ENCODE peak calls at places on chromosomes 4 and X, in four cellular contexts. G is cardiac muscle cell, I is iPS DF 6.9, H is IMR-90. D is an unnamed sample.
A peak's percentile ranks its signal among the peaks of the same experiment; 100 is the strongest.

GRCh38 chr4:117654064-117654463 is 380.2 kb upstream of the NDST3 start:
- DNase-seq in G (no peak), I (no peak), H (no peak), D (no peak)

GRCh38 chrX:143306991-143307965 is 210.0 kb downstream of the SPANXN3 start:
- DNase-seq in I (no peak), G (no peak), H (no peak), D (no peak)

GRCh38 chrX:132119283-132119682 is 8.5 kb downstream of the FRMD7 start:
- DNase-seq in G (no peak), I (no peak), H (no peak), D (no peak)

GRCh38 chr4:40055379-40055872 is 1.2 kb upstream of the N4BP2 start:
- DNase-seq in I (no peak), G (peak; percentile 0), H (no peak), D (no peak)

GRCh38 chrX:13899607-13900006 is 82.7 kb upstream of the GPM6B start:
- DNase-seq in G (no peak), I (no peak), H (peak; percentile 97), D (no peak)

GRCh38 chrX:4932790-4933189 is 1219.3 kb upstream of the PRKX start:
- DNase-seq in H (no peak), G (no peak), I (no peak), D (no peak)

GRCh38 chrX:126237524-126237923 is 71.4 kb upstream of the DCAF12L2 start:
- DNase-seq in G (no peak), H (no peak), I (no peak), D (peak; percentile 1)

GRCh38 chrX:45623266-45623665 is 422.6 kb upstream of the DIPK2B start:
- DNase-seq in I (no peak), H (peak; percentile 91), G (no peak), D (no peak)

GRCh38 chrX:20427173-20427770 is 160.6 kb upstream of the RPS6KA3 start:
- DNase-seq in I (no peak), G (no peak), H (no peak), D (no peak)

GRCh38 chr4:14264437-14264836 is 636.9 kb upstream of the BOD1L1 start:
- DNase-seq in G (no peak), H (peak; percentile 10), I (no peak), D (no peak)

GRCh38 chrX:38881727-38882126 is 80.5 kb downstream of the MID1IP1 start:
- DNase-seq in G (no peak), H (no peak), I (no peak), D (no peak)

GRCh38 chr4:19614171-19614570 is 637.5 kb upstream of the SLIT2 start:
- DNase-seq in H (no peak), I (no peak), G (no peak), D (no peak)

GRCh38 chr4:3721627-3722026 is 44.6 kb upstream of the ADRA2C start:
- DNase-seq in H (no peak), I (no peak), G (no peak), D (peak; percentile 17)

GRCh38 chrX:40853004-40853815 is 117.9 kb upstream of the MED14 start:
- DNase-seq in H (no peak), G (no peak), I (no peak), D (no peak)

GRCh38 chrX:20028588-20028987 is 37.7 kb upstream of the BCLAF3 start:
- DNase-seq in I (no peak), G (no peak), H (no peak), D (no peak)

GRCh38 chr4:54232151-54232688 is 3.1 kb downstream of the PDGFRA start:
- DNase-seq in I (no peak), G (peak; percentile 45), H (no peak), D (no peak)

GRCh38 chr4:52425751-52426326 is 233.3 kb downstream of the USP46 start:
- DNase-seq in G (no peak), I (no peak), H (no peak), D (no peak)

GRCh38 chr4:78720994-78721677 is 55.0 kb upstream of the BMP2K start:
- DNase-seq in G (no peak), I (no peak), H (no peak), D (no peak)

GRCh38 chr4:149047368-149047767 is 605.2 kb upstream of the NR3C2 start:
- DNase-seq in H (peak; percentile 47), G (no peak), I (no peak), D (no peak)

GRCh38 chrX:18674417-18674787 is 2.5 kb upstream of the RS1 start:
- DNase-seq in I (no peak), G (no peak), H (no peak), D (no peak)

GRCh38 chr4:118883861-118884260 is 4.8 kb upstream of the SYNPO2 start:
- DNase-seq in H (no peak), I (no peak), G (no peak), D (no peak)

GRCh38 chr4:78155616-78156105 is 98.5 kb downstream of the FRAS1 start:
- DNase-seq in I (no peak), G (no peak), H (no peak), D (no peak)

GRCh38 chr4:161287678-161288352 is 876.0 kb downstream of the FSTL5 start:
- DNase-seq in I (no peak), H (no peak), G (no peak), D (no peak)

GRCh38 chr4:98653890-98654867 is 4.2 kb downstream of the TSPAN5 start:
- DNase-seq in I (no peak), G (no peak), H (peak; percentile 98), D (no peak)

GRCh38 chr4:143473334-143474126 is 40.0 kb upstream of the SMARCA5 start:
- DNase-seq in G (no peak), I (no peak), H (no peak), D (no peak)

GRCh38 chr4:123674752-123675151 is 278.2 kb downstream of the SPRY1 start:
- DNase-seq in H (no peak), I (no peak), G (no peak), D (no peak)

GRCh38 chrX:94908171-94908570 is 1234.2 kb downstream of the FAM133A start:
- DNase-seq in H (no peak), G (no peak), I (no peak), D (no peak)

GRCh38 chr4:131974730-131975129 is 1174.4 kb upstream of the PCDH10 start:
- DNase-seq in G (no peak), I (no peak), H (no peak), D (no peak)

GRCh38 chrX:131010186-131010585 is 48.0 kb upstream of the ARHGAP36 start:
- DNase-seq in G (no peak), I (no peak), H (no peak), D (no peak)

GRCh38 chr4:70759627-70760026 is 37.9 kb downstream of the RUFY3 start:
- DNase-seq in H (peak; percentile 21), G (no peak), I (no peak), D (no peak)

GRCh38 chr4:38678078-38678477 is 14.1 kb downstream of the KLF3 start:
- DNase-seq in G (no peak), H (peak; percentile 100), I (no peak), D (no peak)

GRCh38 chrX:110320588-110320987 is 2.7 kb upstream of the AMMECR1 start:
- DNase-seq in G (no peak), I (no peak), H (no peak), D (no peak)
- H3K27ac ChIP-seq in G (no peak overlapping the region), I (no peak overlapping the region), H (no peak overlapping the region), D (no peak overlapping the region)

GRCh38 chrX:118117069-118117405 is 427 bp upstream of the KLHL13 start:
- DNase-seq in G (no peak), I (no peak), H (no peak), D (no peak)

GRCh38 chrX:118116308-118117068 is at the start of gene KLHL13:
- DNase-seq in G (peak; percentile 64), H (peak; percentile 18), I (no peak), D (no peak)

DNA sequence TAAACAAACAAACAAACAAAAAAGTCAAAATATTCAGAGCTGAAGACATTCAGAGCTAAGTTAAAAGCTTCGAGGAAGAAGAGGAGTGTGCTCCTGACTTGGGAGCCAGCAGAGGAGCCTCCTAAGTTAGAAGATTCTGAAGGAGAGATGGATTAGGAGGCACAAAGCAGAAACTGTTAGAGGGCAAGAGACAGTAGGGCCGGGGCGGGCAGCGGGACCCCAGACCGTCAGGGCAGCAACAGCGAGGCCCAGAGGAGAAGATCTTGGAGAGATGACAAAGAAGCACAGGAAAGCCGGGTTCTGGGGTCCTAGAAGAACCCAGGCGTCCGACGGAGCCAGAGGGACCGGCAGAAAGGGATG is 682 bp downstream of the KLHL13 start:
- DNase-seq in I (no peak), H (no peak), G (no peak), D (no peak)
- H3K27ac ChIP-seq in I (no peak overlapping the region), H (peak overlapping the region; percentile 56), G (no peak overlapping the region), D (no peak overlapping the region)

GRCh38 chr4:2354760-2355159 is 63.7 kb downstream of the ZFYVE28 start:
- DNase-seq in G (no peak), I (no peak), H (no peak), D (no peak)
- H3K27ac ChIP-seq in G (no peak overlapping the region), I (no peak overlapping the region), H (no peak overlapping the region), D (no peak overlapping the region)

GRCh38 chrX:79181401-79181800 is 36.9 kb downstream of the GPR174 start:
- DNase-seq in H (no peak), G (no peak), I (no peak), D (no peak)
- H3K27ac ChIP-seq in H (no peak overlapping the region), G (no peak overlapping the region), I (no peak overlapping the region), D (no peak overlapping the region)

GRCh38 chrX:122244080-122244479 is 940.0 kb upstream of the GRIA3 start:
- DNase-seq in I (no peak), H (no peak), G (no peak), D (no peak)

GRCh38 chrX:122246937-122247336 is 937.1 kb upstream of the GRIA3 start:
- DNase-seq in G (no peak), H (no peak), I (no peak), D (no peak)

GRCh38 chrX:122241959-122242358 is 942.1 kb upstream of the GRIA3 start:
- DNase-seq in G (no peak), I (no peak), H (no peak), D (no peak)

GRCh38 chrX:122245175-122245574 is 938.9 kb upstream of the GRIA3 start:
- DNase-seq in I (no peak), H (no peak), G (no peak), D (no peak)

GRCh38 chrX:122245943-122246342 is 938.1 kb upstream of the GRIA3 start:
- DNase-seq in H (no peak), G (no peak), I (no peak), D (no peak)
- H3K27ac ChIP-seq in H (no peak overlapping the region), G (no peak overlapping the region), I (no peak overlapping the region), D (no peak overlapping the region)